ENCODE peak calls at places on chromosome 19, in four cellular contexts. N is gastrocnemius medialis, J is cardiac muscle cell, S is AG04450. U is an unnamed sample.
A peak's percentile ranks its signal among the peaks of the same experiment; 100 is the strongest.

GRCh38 chr19:10271543-10272086 is 695 bp downstream of the ICAM1 start:
- DNase-seq in N (no peak), J (no peak), S (no peak), U (no peak)

GRCh38 chr19:21451187-21451586 is 54.2 kb upstream of the ZNF429 start:
- DNase-seq in N (no peak), S (no peak), J (no peak), U (no peak)

GRCh38 chr19:49339364-49340068 is 4.3 kb downstream of the CD37 start:
- DNase-seq in S (peak; percentile 32), N (peak; percentile 78), J (peak; percentile 95), U (peak; percentile 79)

GRCh38 chr19:10399878-10400277 is 3.5 kb downstream of the CDC37 start:
- DNase-seq in J (no peak), N (peak; percentile 86), S (no peak), U (no peak)

GRCh38 chr19:35085947-35086346 is 29.7 kb upstream of the FXYD3 start:
- DNase-seq in S (no peak), N (no peak), J (no peak), U (no peak)

GRCh38 chr19:6778386-6778785 is 5.9 kb downstream of the VAV1 start:
- DNase-seq in S (no peak), N (no peak), J (no peak), U (no peak)

GRCh38 chr19:40686882-40687524 is 3.4 kb downstream of the NUMBL start:
- DNase-seq in J (no peak), S (no peak), N (no peak), U (no peak)

GRCh38 chr19:55362174-55362989 is 678 bp downstream of the GARIN5B start:
- DNase-seq in J (no peak), N (no peak), S (no peak), U (no peak)

GRCh38 chr19:33556261-33556660 is 34.7 kb upstream of the PEPD start:
- DNase-seq in S (no peak), N (no peak), J (no peak), U (no peak)

GRCh38 chr19:6271721-6272410 is 7.9 kb downstream of the MLLT1 start:
- DNase-seq in S (no peak), N (peak; percentile 87), J (peak; percentile 71), U (no peak)

GRCh38 chr19:33267706-33268105 is 34.6 kb downstream of the CEBPA start:
- DNase-seq in J (no peak), S (no peak), N (no peak), U (no peak)

GRCh38 chr19:18789883-18790565 is 1.1 kb downstream of the COMP start:
- DNase-seq in S (no peak), J (peak; percentile 32), N (no peak), U (no peak)

DNA sequence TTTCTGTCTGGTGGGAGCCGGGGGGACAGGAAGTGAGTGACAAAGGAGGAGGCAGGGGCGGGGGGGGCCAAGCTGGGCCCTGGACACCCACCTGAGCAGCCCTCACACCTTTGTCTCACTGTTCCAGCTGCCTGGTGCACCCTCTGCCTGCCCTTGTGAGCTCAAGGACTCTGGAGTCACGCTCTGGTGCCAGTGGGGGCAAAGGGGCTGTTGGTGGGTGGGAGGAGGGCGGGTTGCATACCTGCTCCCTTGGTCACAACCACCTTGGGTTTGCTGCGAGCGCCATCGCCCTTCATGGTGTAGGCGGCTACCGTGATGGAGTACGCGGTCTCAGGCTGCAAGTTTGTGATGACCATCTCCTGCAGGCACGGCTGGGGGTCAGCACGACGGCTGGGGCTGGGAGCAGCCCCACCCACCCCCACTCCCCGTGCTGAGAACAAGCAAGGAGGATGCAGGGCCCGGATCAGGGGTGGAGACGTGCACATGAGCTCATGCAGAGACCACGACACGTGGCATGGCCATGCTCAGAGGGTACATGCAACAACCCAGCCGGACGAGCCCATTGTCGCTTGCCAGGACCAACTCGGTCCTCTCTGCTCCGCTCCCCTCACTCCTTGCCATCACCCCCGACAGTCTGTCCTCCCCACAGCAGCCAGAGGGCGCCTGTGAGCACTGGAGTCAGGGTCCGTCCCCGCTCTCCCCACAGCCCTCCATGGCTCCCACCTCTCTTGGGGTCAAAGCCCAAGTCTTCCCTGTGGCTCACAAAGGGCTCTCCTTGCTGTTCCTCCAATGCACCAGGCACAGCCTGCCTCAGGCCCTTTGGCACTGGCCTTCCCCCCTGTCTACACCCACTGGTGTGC is 114.9 kb downstream of the PTPRS start:
- DNase-seq in J (peak; percentile 21), N (no peak), S (no peak), U (no peak)
- TF ChIP-seq CTCF in J (peak; percentile 53), N (peak; percentile 52), S (peak; percentile 44), U (peak; percentile 66)

DNA sequence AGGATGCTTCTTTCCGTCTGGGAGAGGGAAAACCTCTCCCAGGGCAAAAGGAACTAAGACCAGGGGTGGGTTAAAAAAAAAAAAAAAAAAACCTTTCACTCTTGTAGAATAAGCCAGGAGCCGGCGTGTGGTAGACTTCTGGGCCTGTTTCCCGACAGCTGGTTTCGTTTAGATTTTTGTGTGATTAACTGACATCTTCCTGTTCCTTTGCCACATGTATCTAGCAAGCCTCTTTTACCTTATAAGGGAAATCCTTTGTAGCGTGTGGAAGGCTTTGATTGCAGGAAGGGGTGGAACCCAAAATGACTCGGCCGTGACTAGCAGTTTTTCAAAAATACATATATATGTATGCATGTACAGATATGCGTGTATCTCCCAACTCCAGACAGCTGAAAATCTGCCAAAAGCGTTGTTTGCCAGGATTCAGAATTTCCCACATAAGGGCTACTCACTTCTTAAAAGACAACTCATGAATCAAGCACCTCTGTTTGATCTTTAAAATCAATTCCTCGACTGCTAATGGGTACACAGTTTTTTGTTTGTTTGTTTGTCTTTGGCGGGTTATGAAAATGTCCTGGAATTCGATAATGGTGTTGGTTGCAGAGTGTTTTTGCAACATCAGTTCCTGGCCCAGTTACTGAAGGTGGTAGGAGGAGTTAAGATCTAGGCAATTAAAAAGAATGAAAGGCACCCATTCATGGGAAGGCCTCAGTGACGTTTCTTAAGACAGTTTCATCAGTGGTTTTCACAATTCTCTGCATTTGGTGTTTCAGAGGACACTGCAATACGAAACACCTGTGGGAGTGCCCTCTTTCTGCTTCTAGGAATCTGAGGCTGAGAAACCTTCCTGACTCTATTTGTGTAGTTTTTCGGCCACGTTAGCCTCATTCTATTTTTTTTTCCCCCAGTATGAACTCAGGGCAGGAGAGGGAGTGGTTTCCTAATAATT is 2.7 kb downstream of the TPM4 start:
- DNase-seq in J (peak; percentile 59), S (peak; percentile 95), N (peak; percentile 67), U (peak; percentile 84)
- H3K4me3 ChIP-seq in J (peak overlapping the region; percentile 86), S (peak overlapping the region; percentile 89), N (peak overlapping the region; percentile 52), U (peak overlapping the region; percentile 94)

GRCh38 chr19:14089662-14090508 is 666 bp downstream of the SAMD1 start:
- DNase-seq in J (peak; percentile 82), S (no peak), N (peak; percentile 52), U (no peak)
- TF ChIP-seq CTCF in J (no peak), S (no peak), N (no peak), U (no peak)

DNA sequence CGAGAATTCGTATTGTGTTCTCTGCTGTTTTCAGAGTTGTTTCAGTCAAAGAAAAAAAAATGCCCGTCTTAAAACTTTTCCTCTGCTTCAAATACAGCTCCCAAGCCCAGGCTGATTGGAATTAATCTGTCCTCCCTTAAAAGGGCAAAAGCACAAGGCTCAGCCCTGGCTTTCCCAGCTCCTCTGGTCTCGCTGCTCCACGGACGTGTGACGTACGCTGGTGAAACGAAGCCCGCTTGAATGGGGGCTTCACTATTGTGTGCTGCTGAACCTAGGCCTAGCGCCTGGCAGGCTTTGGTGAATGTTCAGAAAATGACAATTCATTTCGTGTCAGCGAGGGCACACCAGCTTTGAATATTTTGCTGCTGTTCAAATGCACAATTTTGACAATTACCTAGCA is 654 bp upstream of the ZNF135 start:
- DNase-seq in J (peak; percentile 8), N (no peak), S (no peak), U (no peak)
- H3K4me3 ChIP-seq in J (peak overlapping the region; percentile 56), N (peak overlapping the region; percentile 85), S (no peak overlapping the region), U (no peak overlapping the region)

U was measured in retinal pigment epithelial cell.